ENCODE peak calls at places on chromosomes 4 and X, in ten cellular contexts. L, N, Y, T, S, M, W, B, P and X are unnamed samples.
A peak's percentile ranks its signal among the peaks of the same experiment; 100 is the strongest.

GRCh38 chr4:139534287-139534950 is 21.6 kb downstream of the SETD7 start:
- DNase-seq in L (no peak), N (no peak), Y (no peak), T (no peak), S (no peak), M (no peak), W (no peak), B (no peak), P (no peak), X (no peak)

GRCh38 chr4:20487852-20488251 is 212.4 kb upstream of the PACRGL start:
- DNase-seq in L (no peak), N (peak; percentile 64), Y (no peak), T (no peak), S (no peak), M (no peak), W (no peak), B (no peak), P (peak; percentile 10), X (no peak)

GRCh38 chr4:16205298-16206164 is 20.7 kb downstream of the TAPT1 start:
- DNase-seq in L (no peak), N (peak; percentile 58), Y (no peak), T (no peak), S (peak; percentile 52), M (no peak), W (no peak), B (no peak), P (no peak), X (peak; percentile 45)

GRCh38 chr4:119025440-119025839 is 110.2 kb upstream of the MYOZ2 start:
- DNase-seq in L (no peak), N (peak; percentile 84), Y (no peak), T (no peak), S (no peak), M (no peak), W (no peak), B (no peak), P (peak; percentile 47), X (no peak)

GRCh38 chrX:68934421-68934820 is 105.6 kb downstream of the EFNB1 start:
- DNase-seq in L (no peak), N (no peak), Y (no peak), T (no peak), S (no peak), M (no peak), W (no peak), B (no peak), P (no peak), X (no peak)

GRCh38 chrX:41703574-41704029 is 14.8 kb downstream of the GPR34 start:
- DNase-seq in L (no peak), N (no peak), Y (no peak), T (no peak), S (no peak), M (no peak), W (no peak), B (no peak), P (no peak), X (no peak)

GRCh38 chr4:72209600-72209999 is 177.8 kb downstream of the NPFFR2 start:
- DNase-seq in L (no peak), N (no peak), Y (no peak), T (no peak), S (no peak), M (no peak), W (no peak), B (no peak), P (no peak), X (no peak)

GRCh38 chr4:3037957-3038451 is 36.3 kb downstream of the HTT-AS start:
- DNase-seq in L (no peak), N (peak; percentile 31), Y (no peak), T (peak; percentile 82), S (no peak), M (no peak), W (no peak), B (no peak), P (no peak), X (no peak)

GRCh38 chrX:145817666-145818521 is at the start of gene SLITRK2:
- DNase-seq in L (no peak), N (peak; percentile 4), Y (no peak), T (no peak), S (no peak), M (no peak), W (no peak), B (peak; percentile 48), P (peak; percentile 25), X (no peak)

GRCh38 chr4:9685692-9686091 is 95.7 kb upstream of the DRD5 start:
- DNase-seq in L (no peak), N (no peak), Y (no peak), T (no peak), S (no peak), M (no peak), W (no peak), B (no peak), P (no peak), X (no peak)

GRCh38 chrX:12239356-12240082 is 101.2 kb downstream of the FRMPD4 start:
- DNase-seq in L (no peak), N (no peak), Y (no peak), T (no peak), S (no peak), M (no peak), W (no peak), B (no peak), P (no peak), X (no peak)

GRCh38 chr4:90825849-90826248 is 698.7 kb downstream of the CCSER1 start:
- DNase-seq in L (no peak), N (no peak), Y (no peak), T (no peak), S (no peak), M (no peak), W (no peak), B (no peak), P (no peak), X (no peak)

GRCh38 chr4:164606478-164606877 is 147.5 kb upstream of the SMIM31 start:
- DNase-seq in L (no peak), N (no peak), Y (no peak), T (no peak), S (peak; percentile 14), M (no peak), W (no peak), B (no peak), P (no peak), X (no peak)

GRCh38 chr4:84342161-84342560 is 156.9 kb downstream of the NKX6-1 start:
- DNase-seq in L (no peak), N (no peak), Y (no peak), T (no peak), S (no peak), M (no peak), W (no peak), B (no peak), P (no peak), X (no peak)

GRCh38 chr4:173499568-173500535 is 30.2 kb downstream of the HAND2 start:
- DNase-seq in L (no peak), N (no peak), Y (no peak), T (no peak), S (no peak), M (no peak), W (no peak), B (peak; percentile 54), P (no peak), X (no peak)

GRCh38 chr4:7759221-7759620 is 180.4 kb downstream of the AFAP1 start:
- DNase-seq in L (peak; percentile 16), N (no peak), Y (no peak), T (no peak), S (no peak), M (no peak), W (peak; percentile 59), B (no peak), P (no peak), X (no peak)

GRCh38 chr4:189185810-189186432 is 754.8 kb upstream of the FRG1 start:
- DNase-seq in L (no peak), N (no peak), Y (no peak), T (no peak), S (no peak), M (no peak), W (no peak), B (peak; percentile 87), P (no peak), X (no peak)